ENCODE peak calls at places on chromosomes 12 and 14, in eight cellular contexts. U is stomach, N is psoas muscle, M is HL-60, D is thyroid gland, A is prostate gland, X is RWPE2, I is PC-3. E is an unnamed sample.

GRCh38 chr14:59632381-59632780 is 55.8 kb upstream of the CCDC175 start:
- DNase-seq in N (no peak), D (peak), I (peak), U (peak), A (peak), M (peak), X (no peak), E (peak)

GRCh38 chr14:68690106-68690960 is 102.5 kb downstream of the ZFP36L1 start:
- DNase-seq in I (no peak), X (no peak), N (no peak), A (no peak), U (no peak), D (peak), M (no peak), E (no peak)

GRCh38 chr14:90681889-90682429 is 134.3 kb downstream of the TTC7B start:
- DNase-seq in D (no peak), I (peak), X (no peak), M (no peak), A (peak), U (no peak), N (no peak), E (no peak)

GRCh38 chr12:112850343-112850742 is 56.4 kb upstream of the OAS1 start:
- DNase-seq in D (no peak), M (no peak), U (no peak), A (no peak), X (no peak), I (no peak), N (no peak), E (no peak)

GRCh38 chr14:30597496-30597895 is 24.6 kb upstream of the SCFD1 start:
- DNase-seq in A (no peak), X (no peak), D (no peak), M (no peak), N (no peak), I (no peak), U (no peak), E (no peak)

GRCh38 chr14:61372379-61372778 is 51.0 kb downstream of the PRKCH start:
- DNase-seq in X (no peak), I (no peak), M (no peak), N (no peak), D (no peak), A (no peak), U (no peak), E (no peak)

GRCh38 chr12:56629459-56630179 is 507 bp downstream of the BAZ2A start:
- DNase-seq in N (peak), D (no peak), U (no peak), I (peak), A (no peak), M (no peak), X (no peak), E (no peak)

GRCh38 chr14:100442036-100442435 is 118.9 kb downstream of the SLC25A47 start:
- DNase-seq in M (no peak), I (no peak), D (no peak), N (no peak), U (no peak), X (no peak), A (no peak), E (no peak)

GRCh38 chr12:128025856-128026255 is 241.1 kb upstream of the TMEM132C start:
- DNase-seq in M (no peak), A (no peak), I (no peak), D (no peak), X (no peak), U (no peak), N (no peak), E (no peak)

GRCh38 chr12:21615441-21615840 is 10.8 kb upstream of the GYS2 start:
- DNase-seq in X (no peak), U (no peak), I (peak), D (no peak), M (peak), A (no peak), N (no peak), E (no peak)

GRCh38 chr14:99807413-99808132 is 14.4 kb downstream of the EML1 start:
- DNase-seq in X (no peak), I (peak), N (no peak), U (no peak), D (no peak), M (no peak), A (no peak), E (no peak)

GRCh38 chr12:70059373-70059772 is 183.9 kb upstream of the CNOT2 start:
- DNase-seq in X (no peak), D (no peak), U (no peak), A (no peak), I (peak), M (no peak), N (no peak), E (no peak)

DNA sequence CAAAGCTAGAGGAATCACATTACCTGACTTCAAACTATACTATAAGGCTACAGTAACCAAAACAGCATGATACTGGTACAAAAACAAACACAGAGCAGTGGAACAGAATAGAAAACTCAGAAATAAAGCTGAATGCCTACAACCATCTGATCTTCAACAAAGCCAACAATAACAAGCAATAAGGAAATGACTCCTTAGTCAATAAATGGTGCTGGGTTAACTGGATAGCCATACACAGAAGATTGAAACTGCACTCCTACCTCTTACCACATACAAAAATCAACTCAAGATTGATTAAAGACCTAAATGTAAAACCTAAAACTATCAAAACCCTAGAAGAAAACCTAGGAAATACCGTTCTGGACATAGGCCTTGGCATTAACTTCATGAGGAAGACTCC is 182.6 kb upstream of the CNOT2 start:
- DNase-seq in X (no peak), I (no peak), M (no peak), U (no peak), A (no peak), D (no peak), N (no peak), E (no peak)
- TF ChIP-seq CTCF in X (no peak), I (no peak), M (no peak), U (no peak), A (no peak), D (no peak), N (no peak), E (no peak)

GRCh38 chr14:102965282-102965681 is 42.8 kb downstream of the AMN start:
- DNase-seq in M (no peak), D (no peak), U (no peak), N (no peak), I (no peak), X (no peak), A (no peak), E (no peak)

GRCh38 chr14:102964152-102964730 is 41.8 kb downstream of the AMN start:
- DNase-seq in X (no peak), N (no peak), I (no peak), U (no peak), M (no peak), D (no peak), A (no peak), E (no peak)

GRCh38 chr14:102958461-102958860 is 36.0 kb downstream of the AMN start:
- DNase-seq in M (no peak), X (no peak), U (no peak), A (no peak), D (no peak), I (no peak), N (no peak), E (no peak)

GRCh38 chr14:102966256-102966655 is 43.8 kb downstream of the AMN start:
- DNase-seq in D (no peak), U (no peak), N (no peak), X (no peak), M (no peak), I (no peak), A (no peak), E (no peak)

DNA sequence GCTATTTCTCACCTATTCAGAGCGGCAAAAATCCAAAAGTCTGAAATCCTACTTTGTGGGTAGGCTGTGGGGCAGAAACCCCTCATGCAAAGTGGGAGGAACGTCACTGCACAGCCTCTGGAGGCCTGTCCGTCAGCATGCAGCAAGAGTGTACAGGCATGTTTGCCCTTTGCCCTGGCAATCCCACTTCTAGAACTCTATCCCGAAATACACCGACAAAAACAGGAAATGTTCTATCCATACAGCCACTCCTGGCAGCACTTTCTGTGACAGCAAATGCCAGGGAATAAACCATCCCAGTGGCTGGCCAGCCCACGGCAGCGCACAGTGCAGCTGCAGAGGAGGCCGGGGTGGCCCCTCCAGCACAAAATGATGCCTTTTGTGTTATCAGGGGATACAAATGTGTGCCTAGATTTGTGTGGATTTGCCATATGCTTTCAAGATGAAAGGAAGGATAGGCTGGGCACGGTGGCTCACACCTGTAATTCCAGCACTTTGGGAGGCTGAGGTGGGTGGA is 39.7 kb downstream of the AMN start:
- DNase-seq in A (no peak), X (no peak), M (no peak), D (no peak), I (no peak), N (no peak), U (no peak), E (no peak)
- H3K4me3 ChIP-seq in A (no peak), X (no peak), M (no peak), D (no peak), I (no peak), N (no peak), U (no peak), E (no peak)

DNA sequence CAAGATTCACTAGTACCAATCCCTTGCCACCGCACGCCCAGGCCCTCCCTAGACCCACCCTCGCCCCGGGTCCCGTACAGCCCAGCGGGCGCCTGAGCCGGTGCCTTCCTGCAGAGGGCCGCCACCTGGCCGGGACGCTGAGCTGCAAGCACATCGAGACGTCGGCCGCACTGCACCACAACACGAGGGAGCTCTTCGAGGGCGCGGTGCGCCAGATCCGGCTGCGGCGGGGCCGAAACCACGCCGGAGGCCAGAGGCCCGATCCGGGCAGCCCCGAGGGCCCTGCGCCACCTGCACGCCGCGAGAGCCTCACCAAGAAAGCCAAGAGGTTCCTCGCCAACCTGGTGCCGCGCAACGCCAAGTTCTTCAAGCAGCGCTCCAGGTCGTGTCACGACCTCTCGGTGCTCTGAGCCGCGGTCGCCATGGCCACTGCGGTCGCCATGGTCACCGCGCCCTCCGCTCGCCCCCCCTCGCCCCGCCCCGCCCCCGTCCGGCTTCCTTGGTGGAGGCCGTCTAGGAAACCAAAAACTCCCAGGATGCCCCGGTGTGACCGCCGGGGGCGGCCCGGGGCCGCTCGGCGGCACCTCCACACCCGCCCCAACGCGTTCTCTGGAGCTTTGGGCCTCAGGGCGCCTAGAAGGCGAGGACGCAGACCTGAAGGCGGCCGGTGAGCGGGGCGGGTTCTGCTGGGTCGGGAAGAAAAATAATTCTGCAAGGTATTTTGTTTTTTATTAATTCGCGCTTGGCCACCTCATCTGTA is 3.7 kb downstream of the REM2 start:
- DNase-seq in U (peak), I (peak), X (no peak), N (peak), A (peak), D (peak), M (peak), E (no peak)
- H3K27ac ChIP-seq in U (peak), I (peak), X (peak), N (no peak), A (peak), D (peak), M (no peak), E (no peak)

GRCh38 chr14:51738754-51739153 is 87.0 kb downstream of the FRMD6 start:
- DNase-seq in I (no peak), D (no peak), X (no peak), U (no peak), A (no peak), M (no peak), N (peak), E (peak)
- TF ChIP-seq CTCF in I (peak), D (no peak), X (no peak), U (no peak), A (no peak), M (no peak), N (no peak), E (no peak)

GRCh38 chr14:95045255-95045701 is 112.1 kb downstream of the DICER1 start:
- DNase-seq in A (no peak), D (no peak), U (peak), I (no peak), M (no peak), X (peak), N (no peak), E (no peak)

GRCh38 chr14:95045836-95046430 is 111.4 kb downstream of the DICER1 start:
- DNase-seq in I (no peak), D (no peak), X (peak), M (no peak), U (peak), N (no peak), A (no peak), E (no peak)

GRCh38 chr14:95047754-95048153 is 109.6 kb downstream of the DICER1 start:
- DNase-seq in A (no peak), N (no peak), X (peak), M (no peak), I (no peak), U (peak), D (no peak), E (peak)

GRCh38 chr14:95048771-95049312 is 108.5 kb downstream of the DICER1 start:
- DNase-seq in N (no peak), U (peak), D (no peak), X (peak), I (no peak), M (no peak), A (no peak), E (no peak)

DNA sequence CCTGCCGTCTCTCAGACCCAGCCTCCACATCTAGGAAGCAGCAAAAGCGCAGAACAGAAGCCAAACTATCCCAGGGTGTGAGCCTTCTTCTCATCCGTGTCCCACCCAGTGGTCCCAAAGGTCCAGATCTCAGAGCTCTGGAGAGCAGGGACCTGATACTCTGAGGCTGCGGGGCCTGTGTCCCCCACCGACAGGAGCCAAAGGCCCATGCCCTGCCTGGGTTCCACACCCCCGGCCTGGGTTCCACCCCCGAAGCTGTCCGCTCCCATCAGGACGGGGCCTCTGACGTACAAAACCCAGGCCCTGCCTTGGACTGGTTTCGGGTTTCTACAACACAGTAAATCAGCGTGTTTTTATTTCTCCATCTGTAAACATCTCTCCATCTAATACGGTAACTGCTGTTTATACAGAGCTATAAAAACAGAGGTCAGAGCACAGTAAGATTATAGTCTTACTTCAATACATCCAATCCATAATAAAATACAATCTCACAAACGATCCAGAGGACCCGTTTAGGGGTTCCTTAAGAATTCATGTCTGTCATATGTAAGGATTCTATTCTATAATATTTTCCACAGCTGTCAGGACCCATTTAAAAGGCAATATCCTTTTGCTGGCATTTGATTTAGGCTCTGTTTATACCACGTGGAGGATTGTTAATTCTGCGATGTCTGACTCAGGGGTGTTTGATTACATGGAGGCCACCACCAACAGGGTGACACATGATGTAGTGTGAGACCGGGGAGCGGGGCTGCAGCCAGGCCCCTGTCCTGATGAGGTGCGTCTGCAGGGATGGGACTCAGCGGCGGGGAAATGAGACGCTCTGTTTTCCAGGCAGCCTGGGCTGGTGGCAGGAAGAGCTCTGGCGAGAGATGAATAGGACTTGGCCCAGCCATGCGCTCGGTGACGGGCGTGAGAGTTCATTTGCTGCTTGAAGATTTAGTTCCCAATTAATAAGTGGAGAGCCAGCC is 110.3 kb downstream of the DICER1 start:
- DNase-seq in A (peak), X (peak), M (no peak), D (no peak), U (peak), N (no peak), I (peak), E (peak)
- H3K4me3 ChIP-seq in A (no peak), X (no peak), M (no peak), D (no peak), U (no peak), N (no peak), I (no peak), E (no peak)

DNA sequence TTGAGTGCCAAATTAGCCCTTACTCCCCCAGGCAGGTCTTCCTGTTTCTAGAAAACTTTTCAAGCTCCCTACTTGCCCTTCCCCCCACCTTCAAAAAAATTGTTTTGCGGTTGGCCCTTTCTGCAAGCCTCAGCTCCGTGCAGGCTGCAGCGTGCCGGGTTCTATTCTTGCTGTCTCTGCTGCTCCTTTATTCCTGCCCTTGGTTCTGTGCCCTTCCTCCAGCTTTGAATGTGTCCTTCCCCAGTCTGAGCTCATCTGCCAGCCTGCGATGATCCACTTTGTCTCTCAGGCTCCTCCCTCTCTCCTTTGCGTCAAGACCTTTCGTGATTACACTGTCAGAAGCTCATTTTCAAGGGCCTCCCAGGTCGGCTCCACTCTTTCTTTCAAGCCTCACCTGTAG is 98.6 kb downstream of the IRF2BPL start:
- DNase-seq in D (no peak), A (no peak), X (no peak), I (no peak), M (peak), N (no peak), U (no peak), E (peak)
- H3K27ac ChIP-seq in D (peak), A (no peak), X (no peak), I (no peak), M (peak), N (peak), U (no peak), E (no peak)

E was measured in WERI-Rb-1.